ENCODE peak calls at places on chromosomes 6 and 20, in ten cellular contexts. S is tibial nerve, N is IMR-90, X is thyroid gland, U is lower leg skin, R is A549, H is right lobe of liver, G is uterus, B is esophagus squamous epithelium, K is stomach. L is an unnamed sample.

GRCh38 chr6:160238786-160239751 is 19.6 kb downstream of the SLC22A2 start:
- DNase-seq in U (no peak), H (peak; percentile 20), K (no peak), B (no peak), S (no peak), N (no peak), X (no peak), R (no peak), G (no peak), L (peak; percentile 53)

GRCh38 chr20:54794110-54794509 is 318.7 kb downstream of the DOK5 start:
- DNase-seq in H (no peak), G (no peak), N (no peak), S (no peak), B (no peak), K (no peak), X (no peak), R (no peak), U (no peak), L (no peak)

GRCh38 chr6:74519172-74519571 is 686.7 kb downstream of the COL12A1 start:
- DNase-seq in H (no peak), U (no peak), B (no peak), N (peak; percentile 81), G (no peak), S (no peak), K (no peak), X (no peak), R (peak; percentile 4), L (no peak)

GRCh38 chr6:137258170-137258569 is 39.0 kb upstream of the IFNGR1 start:
- DNase-seq in U (no peak), G (no peak), H (no peak), S (no peak), B (no peak), R (no peak), X (no peak), N (no peak), K (no peak), L (no peak)

GRCh38 chr20:40472905-40473304 is 216.1 kb downstream of the MAFB start:
- DNase-seq in G (no peak), N (no peak), R (no peak), H (no peak), K (no peak), U (no peak), B (no peak), S (no peak), X (no peak), L (no peak)

GRCh38 chr20:39195495-39196129 is 233.5 kb downstream of the DHX35 start:
- DNase-seq in R (no peak), B (no peak), K (no peak), N (no peak), H (no peak), G (no peak), X (no peak), S (no peak), U (no peak), L (no peak)

GRCh38 chr6:54283877-54284860 is 24.1 kb upstream of the TINAG start:
- DNase-seq in B (no peak), K (no peak), G (no peak), S (no peak), N (peak; percentile 34), R (no peak), U (no peak), H (no peak), X (no peak), L (no peak)

GRCh38 chr6:36360241-36361054 is 23.8 kb upstream of the BNIP5 start:
- DNase-seq in R (peak; percentile 68), H (peak; percentile 72), U (peak; percentile 78), K (peak; percentile 83), S (peak; percentile 89), G (peak; percentile 74), N (peak; percentile 66), B (peak; percentile 35), X (peak; percentile 76), L (peak; percentile 73)

GRCh38 chr6:87731818-87732661 is 30.0 kb upstream of the AKIRIN2 start:
- DNase-seq in X (peak; percentile 98), B (no peak), K (peak; percentile 96), S (peak; percentile 97), G (peak; percentile 82), H (peak; percentile 88), N (peak; percentile 86), U (peak; percentile 94), R (peak; percentile 77), L (peak; percentile 98)

GRCh38 chr6:154672086-154672485 is 61.1 kb upstream of the SCAF8 start:
- DNase-seq in H (no peak), G (no peak), K (no peak), X (no peak), U (no peak), N (no peak), B (no peak), S (no peak), R (no peak), L (no peak)

GRCh38 chr6:139640911-139641310 is 266.5 kb upstream of the CITED2 start:
- DNase-seq in G (no peak), K (no peak), S (no peak), U (no peak), H (no peak), B (no peak), N (no peak), R (no peak), X (no peak), L (no peak)

GRCh38 chr6:167549187-167549586 is 224.3 kb downstream of the TTLL2 start:
- DNase-seq in S (peak; percentile 49), N (no peak), H (no peak), B (no peak), G (no peak), R (no peak), U (peak; percentile 43), K (no peak), X (no peak), L (no peak)

GRCh38 chr6:146211646-146212045 is 182.8 kb downstream of the GRM1 start:
- DNase-seq in H (no peak), N (no peak), U (no peak), G (no peak), B (no peak), X (no peak), R (no peak), S (no peak), K (no peak), L (no peak)

GRCh38 chr20:37356387-37356786 is 10.4 kb downstream of the SRC start:
- DNase-seq in K (peak; percentile 76), R (no peak), S (peak; percentile 57), U (no peak), G (peak; percentile 52), N (no peak), H (peak; percentile 71), B (no peak), X (no peak), L (peak; percentile 87)

GRCh38 chr6:79234150-79235022 is at the start of gene HMGN3:
- DNase-seq in G (peak; percentile 93), H (peak; percentile 96), K (peak; percentile 97), B (peak; percentile 79), X (peak; percentile 98), S (peak; percentile 87), R (peak; percentile 69), N (peak; percentile 91), U (peak; percentile 93), L (peak; percentile 98)

GRCh38 chr6:153553627-153554026 is 422.5 kb upstream of the RGS17 start:
- DNase-seq in R (no peak), S (no peak), K (no peak), U (no peak), H (no peak), B (no peak), N (no peak), X (peak; percentile 54), G (no peak), L (no peak)

GRCh38 chr6:156652231-156652750 is 124.9 kb upstream of the ARID1B start:
- DNase-seq in R (no peak), H (no peak), N (no peak), X (no peak), U (no peak), K (no peak), B (no peak), G (no peak), S (no peak), L (no peak)
- TF ChIP-seq POLR2A in R (no peak), H (no peak), N (no peak), X (no peak), U (no peak), K (no peak), B (no peak), G (no peak), S (no peak), L (no peak)

GRCh38 chr6:68741501-68742343 is 106.6 kb downstream of the ADGRB3 start:
- DNase-seq in N (no peak), S (no peak), B (no peak), K (no peak), H (no peak), X (no peak), R (no peak), G (no peak), U (no peak), L (no peak)
- TF ChIP-seq CTCF in N (no peak), S (no peak), B (no peak), K (no peak), H (no peak), X (no peak), R (no peak), G (no peak), U (no peak), L (no peak)

DNA sequence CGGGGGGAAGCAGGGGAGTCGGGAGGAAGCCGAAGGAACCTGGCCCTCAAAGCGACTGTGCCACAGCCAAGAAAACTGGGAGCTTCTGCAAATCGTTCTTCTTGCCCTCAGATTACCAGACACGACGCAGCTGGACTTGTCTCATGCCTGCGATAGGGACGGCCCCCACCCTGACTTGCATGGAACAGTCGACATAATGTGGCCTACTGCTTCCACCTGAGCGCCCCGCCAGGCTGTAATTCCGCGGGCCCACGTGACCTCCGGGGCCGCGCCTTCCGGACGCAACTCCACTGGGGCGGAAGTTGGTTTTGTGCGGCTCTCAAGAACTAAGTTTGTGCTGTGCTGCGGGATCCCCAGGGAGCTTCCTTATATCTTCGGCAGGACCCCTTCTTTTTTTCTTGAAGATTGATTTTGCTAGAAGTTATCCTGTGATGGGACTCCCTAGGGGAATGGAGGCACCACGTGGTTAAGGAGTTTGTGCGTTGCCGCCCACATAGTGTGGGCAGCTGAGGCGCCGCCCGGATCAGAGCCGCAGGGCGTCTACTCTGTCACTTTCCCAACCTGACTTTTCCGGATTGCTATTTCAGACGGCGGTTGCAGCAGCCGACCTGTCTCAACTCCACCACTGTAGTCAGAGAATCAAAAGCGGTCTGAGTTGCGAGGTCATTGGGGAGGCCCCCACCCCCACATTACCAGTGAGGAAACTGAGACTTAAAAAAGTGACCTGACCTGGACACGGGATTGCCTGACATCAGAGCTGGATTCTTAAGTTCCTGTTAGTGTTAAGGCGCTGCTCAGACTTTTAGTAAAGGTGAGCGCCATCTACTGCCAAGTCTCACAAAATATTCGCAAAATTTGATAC is 540 bp upstream of the CD164 start:
- DNase-seq in X (peak; percentile 95), G (peak; percentile 92), H (peak; percentile 93), R (peak; percentile 84), U (peak; percentile 91), S (peak; percentile 89), K (peak; percentile 92), B (peak; percentile 87), N (peak; percentile 92), L (peak; percentile 92)
- TF ChIP-seq POLR2A in X (peak; percentile 66), G (peak; percentile 9), H (peak; percentile 70), R (no peak), U (no peak), S (peak; percentile 47), K (peak; percentile 38), B (no peak), N (peak; percentile 47), L (peak; percentile 65)

GRCh38 chr6:65745614-65746013 is 38.6 kb upstream of the EYS start:
- DNase-seq in K (no peak), N (no peak), S (no peak), H (no peak), U (no peak), R (no peak), B (no peak), X (no peak), G (no peak), L (no peak)

GRCh38 chr6:65746302-65746701 is 39.3 kb upstream of the EYS start:
- DNase-seq in U (no peak), G (no peak), X (no peak), R (no peak), K (no peak), N (no peak), B (no peak), S (no peak), H (no peak), L (no peak)
- TF ChIP-seq CTCF in U (no peak), G (no peak), X (no peak), R (no peak), K (no peak), N (no peak), B (no peak), S (no peak), H (no peak), L (no peak)

L was measured in adrenal gland.